ENCODE peak calls at places on chromosomes 16 and 17, in four cellular contexts. G, B, W and O are unnamed samples.

GRCh38 chr17:72122002-72122310 is 1.1 kb downstream of the SOX9 start:
- DNase-seq in G (peak), B (no peak), W (no peak), O (no peak)

GRCh38 chr17:55086635-55087058 is 118.1 kb downstream of the STXBP4 start:
- DNase-seq in G (peak), B (no peak), W (no peak), O (no peak)

GRCh38 chr17:46736100-46736499 is 82.4 kb downstream of the WNT3 start:
- DNase-seq in G (no peak), B (no peak), W (no peak), O (peak)

GRCh38 chr16:68083861-68084503 is 1.2 kb upstream of the NFATC3 start:
- DNase-seq in G (peak), B (peak), W (peak), O (no peak)

GRCh38 chr16:9136596-9136995 is 45.2 kb downstream of the HAPSTR1 start:
- DNase-seq in G (no peak), B (no peak), W (no peak), O (no peak)

GRCh38 chr17:76519048-76519614 is 17.9 kb upstream of the RHBDF2 start:
- DNase-seq in G (no peak), B (no peak), W (no peak), O (no peak)

GRCh38 chr17:77772461-77772897 is 186.0 kb upstream of the TNRC6C start:
- DNase-seq in G (peak), B (peak), W (peak), O (peak)

GRCh38 chr16:84303023-84303422 is 8.3 kb downstream of the WFDC1 start:
- DNase-seq in G (peak), B (no peak), W (no peak), O (no peak)

GRCh38 chr17:57294075-57294474 is 37.8 kb downstream of the MSI2 start:
- DNase-seq in G (no peak), B (no peak), W (no peak), O (no peak)

GRCh38 chr17:70947215-70947614 is 777.9 kb downstream of the KCNJ2 start:
- DNase-seq in G (no peak), B (no peak), W (no peak), O (no peak)

GRCh38 chr17:65936013-65936412 is 255.9 kb downstream of the CEP112 start:
- DNase-seq in G (no peak), B (no peak), W (no peak), O (no peak)

GRCh38 chr17:41367426-41368075 is 2.1 kb downstream of the KRT33B start:
- DNase-seq in G (no peak), B (no peak), W (no peak), O (no peak)

GRCh38 chr16:89596957-89597644 is 16.3 kb upstream of the DPEP1 start:
- DNase-seq in G (no peak), B (no peak), W (no peak), O (no peak)

GRCh38 chr16:2698103-2698870 is 16.0 kb downstream of the KCTD5 start:
- DNase-seq in G (no peak), B (no peak), W (no peak), O (no peak)

GRCh38 chr17:64170286-64170685 is 40.3 kb upstream of the ERN1 start:
- DNase-seq in G (no peak), B (no peak), W (no peak), O (no peak)

GRCh38 chr17:4433515-4434031 is at the start of gene SPNS3:
- DNase-seq in G (no peak), B (peak), W (no peak), O (peak)

GRCh38 chr17:32518856-32519768 is 32.3 kb downstream of the CDK5R1 start:
- DNase-seq in G (peak), B (peak), W (peak), O (peak)

GRCh38 chr17:2755941-2756724 is 6.7 kb upstream of the CCDC92B start:
- DNase-seq in G (no peak), B (no peak), W (peak), O (no peak)

GRCh38 chr16:56944954-56945839 is 13.3 kb downstream of the HERPUD1 start:
- DNase-seq in G (no peak), B (no peak), W (no peak), O (no peak)

GRCh38 chr16:2532494-2533141 is 1.4 kb upstream of the CEMP1 start:
- DNase-seq in G (peak), B (peak), W (peak), O (peak)

GRCh38 chr16:67372664-67373063 is 20.6 kb downstream of the TPPP3 start:
- DNase-seq in G (peak), B (no peak), W (peak), O (no peak)

GRCh38 chr17:33981713-33982601 is 273.1 kb upstream of the CCL2 start:
- DNase-seq in G (no peak), B (no peak), W (no peak), O (no peak)

GRCh38 chr17:72632026-72632684 is 460.3 kb downstream of the SLC39A11 start:
- DNase-seq in G (no peak), B (no peak), W (no peak), O (no peak)

GRCh38 chr17:69492410-69493071 is 78.0 kb downstream of the MAP2K6 start:
- DNase-seq in G (peak), B (no peak), W (peak), O (no peak)

GRCh38 chr17:57151798-57152197 is 66.8 kb downstream of the AKAP1 start:
- DNase-seq in G (no peak), B (no peak), W (no peak), O (no peak)

GRCh38 chr17:49592263-49592662 is 16.6 kb downstream of the NXPH3 start:
- DNase-seq in G (no peak), B (no peak), W (no peak), O (no peak)

GRCh38 chr17:62690168-62690897 is 62.9 kb downstream of the MRC2 start:
- DNase-seq in G (no peak), B (no peak), W (no peak), O (no peak)

GRCh38 chr17:36182176-36183000 is 6.0 kb upstream of the TBC1D3B start:
- DNase-seq in G (peak), B (no peak), W (peak), O (no peak)

GRCh38 chr17:70989301-70989700 is 820.0 kb downstream of the KCNJ2 start:
- DNase-seq in G (no peak), B (no peak), W (no peak), O (no peak)

GRCh38 chr16:88298166-88298881 is 84.4 kb upstream of the ZNF469 start:
- DNase-seq in G (peak), B (no peak), W (no peak), O (no peak)

GRCh38 chr17:43556292-43556691 is 10.2 kb upstream of the ETV4 start:
- DNase-seq in G (peak), B (no peak), W (no peak), O (no peak)

GRCh38 chr17:54907385-54907784 is 6.7 kb downstream of the TOM1L1 start:
- DNase-seq in G (no peak), B (no peak), W (no peak), O (no peak)

GRCh38 chr16:3879258-3879886 is 1.1 kb downstream of the CREBBP start:
- DNase-seq in G (no peak), B (no peak), W (peak), O (peak)

GRCh38 chr16:30998852-30999761 is 11.3 kb downstream of the STX1B start:
- DNase-seq in G (no peak), B (no peak), W (no peak), O (no peak)

GRCh38 chr17:72724375-72724774 is 368.1 kb downstream of the SLC39A11 start:
- DNase-seq in G (no peak), B (no peak), W (no peak), O (no peak)

GRCh38 chr17:66829386-66829864 is 5.5 kb upstream of the CACNG5 start:
- DNase-seq in G (peak), B (no peak), W (peak), O (no peak)

GRCh38 chr16:47925811-47926460 is 229.9 kb downstream of the ABCC12 start:
- DNase-seq in G (no peak), B (no peak), W (no peak), O (no peak)

GRCh38 chr17:14298221-14298994 is 2.5 kb upstream of the HS3ST3B1 start:
- DNase-seq in G (no peak), B (no peak), W (no peak), O (no peak)

GRCh38 chr17:81740395-81740961 is 28.4 kb downstream of the SLC25A10 start:
- DNase-seq in G (no peak), B (no peak), W (no peak), O (no peak)